ENCODE peak calls at places on chromosomes 6 and 20, in six cellular contexts. Y is K562, L is H1, Z is GM23338, W is HepG2, K is GM12878. V is an unnamed sample.

GRCh38 chr6:139271056-139271455 is 20.7 kb downstream of the TXLNB start:
- DNase-seq in Y (no peak), Z (no peak), L (no peak), W (no peak), K (no peak), V (no peak)

GRCh38 chr6:37484786-37485170 is 14.9 kb downstream of the CCDC167 start:
- DNase-seq in L (no peak), Y (no peak), K (no peak), Z (no peak), W (no peak), V (no peak)

GRCh38 chr6:322205-322930 is 30.1 kb downstream of the DUSP22 start:
- DNase-seq in L (no peak), K (no peak), W (no peak), Z (peak), Y (peak), V (no peak)

GRCh38 chr6:157779705-157780604 is 43.1 kb upstream of the SNX9 start:
- DNase-seq in W (no peak), K (no peak), L (no peak), Y (no peak), Z (no peak), V (no peak)

GRCh38 chr6:43887340-43887858 is 117.4 kb downstream of the VEGFA start:
- DNase-seq in W (no peak), K (no peak), L (no peak), Y (no peak), Z (no peak), V (no peak)

GRCh38 chr6:155297669-155298068 is 16.6 kb downstream of the TFB1M start:
- DNase-seq in W (no peak), K (no peak), L (no peak), Z (no peak), Y (no peak), V (no peak)

GRCh38 chr6:151089916-151090443 is 149.8 kb upstream of the AKAP12 start:
- DNase-seq in Z (peak), Y (no peak), L (no peak), K (no peak), W (no peak), V (peak)

GRCh38 chr6:17820055-17820454 is 113.3 kb upstream of the NUP153 start:
- DNase-seq in Y (peak), L (no peak), W (peak), K (no peak), Z (peak), V (no peak)

GRCh38 chr6:1110164-1110563 is 201.7 kb upstream of the FOXQ1 start:
- DNase-seq in K (no peak), Z (no peak), L (no peak), W (peak), Y (no peak), V (no peak)

GRCh38 chr6:33271098-33271607 is 523 bp downstream of the VPS52 start:
- DNase-seq in Y (peak), K (no peak), Z (no peak), L (no peak), W (no peak), V (no peak)

GRCh38 chr6:152185158-152185574 is 377.7 kb downstream of the ESR1 start:
- DNase-seq in W (no peak), L (no peak), Z (no peak), K (peak), Y (no peak), V (no peak)

GRCh38 chr6:90466191-90466940 is 120.5 kb downstream of the MAP3K7 start:
- DNase-seq in Z (no peak), K (no peak), L (no peak), Y (peak), W (no peak), V (no peak)

GRCh38 chr6:87504440-87504839 is 31.7 kb downstream of the SLC35A1 start:
- DNase-seq in L (no peak), K (no peak), Z (no peak), Y (no peak), W (no peak), V (no peak)

GRCh38 chr20:34542439-34542838 is 16.1 kb upstream of the MAP1LC3A start:
- DNase-seq in W (no peak), Z (no peak), Y (no peak), L (no peak), K (no peak), V (no peak)

GRCh38 chr6:89834884-89835792 is 5.5 kb downstream of the CASP8AP2 start:
- DNase-seq in W (no peak), K (peak), Z (no peak), Y (no peak), L (no peak), V (no peak)

GRCh38 chr20:35801865-35802264 is 30.1 kb downstream of the PHF20 start:
- DNase-seq in W (no peak), Z (no peak), Y (no peak), L (no peak), K (no peak), V (no peak)

GRCh38 chr6:111676383-111676782 is 70.7 kb upstream of the TRAF3IP2 start:
- DNase-seq in Z (no peak), K (no peak), W (peak), Y (no peak), L (no peak), V (no peak)

GRCh38 chr6:119067091-119067490 is 11.4 kb downstream of the FAM184A start:
- DNase-seq in L (no peak), Z (no peak), K (no peak), W (no peak), Y (no peak), V (no peak)

GRCh38 chr20:17431621-17432364 is 99.4 kb downstream of the BFSP1 start:
- DNase-seq in Y (peak), L (peak), Z (peak), W (peak), K (no peak), V (peak)

GRCh38 chr20:61640171-61640570 is 388.1 kb downstream of the CDH4 start:
- DNase-seq in W (no peak), Y (no peak), K (no peak), Z (no peak), L (no peak), V (no peak)

GRCh38 chr20:11924923-11925322 is 7.2 kb downstream of the BTBD3 start:
- DNase-seq in L (no peak), W (no peak), K (no peak), Y (no peak), Z (no peak), V (no peak)

GRCh38 chr6:102398788-102399390 is 1005.4 kb downstream of the GRIK2 start:
- DNase-seq in K (no peak), W (no peak), Y (no peak), Z (peak), L (no peak), V (no peak)

GRCh38 chr20:2625062-2625461 is 27.4 kb upstream of the NOP56 start:
- DNase-seq in Y (no peak), K (no peak), W (no peak), Z (no peak), L (no peak), V (no peak)

GRCh38 chr6:46719099-46719498 is 16.1 kb downstream of the PLA2G7 start:
- DNase-seq in Z (no peak), L (no peak), Y (no peak), W (no peak), K (no peak), V (no peak)

GRCh38 chr6:135504734-135505133 is 7.2 kb upstream of the AHI1 start:
- DNase-seq in Y (no peak), L (no peak), K (no peak), W (no peak), Z (no peak), V (no peak)

GRCh38 chr20:11108102-11108842 is 434.5 kb upstream of the JAG1 start:
- DNase-seq in K (no peak), W (no peak), Z (peak), L (no peak), Y (no peak), V (no peak)

GRCh38 chr6:103455275-103455674 is 1404.4 kb downstream of the HACE1 start:
- DNase-seq in W (no peak), K (no peak), L (no peak), Z (no peak), Y (no peak), V (no peak)

DNA sequence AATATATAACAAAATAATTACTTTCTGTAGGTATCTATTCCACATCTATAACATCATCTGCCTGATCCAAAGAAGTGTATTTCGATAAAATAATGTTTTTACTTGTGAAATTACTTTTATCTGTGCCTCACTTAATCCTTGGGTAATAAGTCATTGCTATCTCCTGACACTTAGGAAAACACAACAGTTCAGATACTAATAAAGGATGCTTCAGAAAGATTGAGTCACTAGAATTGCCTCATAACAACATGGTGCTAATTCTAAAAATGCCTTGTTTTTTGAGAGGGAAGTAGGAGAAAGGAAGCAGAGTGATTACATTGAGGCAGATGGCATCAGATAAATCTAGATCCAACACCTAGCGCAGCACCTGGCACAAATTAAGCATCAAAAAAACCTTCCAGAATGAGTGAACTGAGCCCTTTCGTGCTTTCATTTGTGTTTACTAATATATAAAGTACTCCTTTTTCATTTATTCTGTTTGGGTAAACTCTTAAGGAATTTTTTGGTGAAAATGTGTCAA is 69.0 kb downstream of the NCOA7 start:
- DNase-seq in Z (no peak), L (no peak), W (no peak), K (no peak), Y (no peak), V (no peak)
- TF ChIP-seq CREB1 in Z (no peak), L (no peak), W (no peak), K (no peak), Y (no peak), V (no peak)

DNA sequence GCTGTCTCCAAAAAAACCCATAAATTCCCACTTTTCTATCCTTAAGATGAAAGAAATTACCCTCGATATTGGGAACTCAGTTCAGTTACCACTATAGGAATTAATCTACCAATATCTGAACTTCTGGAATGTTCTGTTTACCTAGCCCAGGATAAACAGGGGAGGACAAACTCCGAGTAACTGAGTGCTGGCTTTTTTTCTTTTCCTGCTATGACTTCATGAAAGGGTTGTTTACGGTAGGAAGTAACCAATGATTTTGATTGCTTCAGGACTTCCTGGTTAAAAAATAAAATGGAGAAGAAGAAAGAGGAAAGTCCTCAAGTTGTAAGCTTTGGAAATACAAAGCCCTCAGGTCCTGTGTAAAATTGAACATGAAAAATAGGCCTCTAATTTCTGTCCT is 167.7 kb downstream of the ZNF217 start:
- DNase-seq in L (no peak), Y (no peak), K (no peak), Z (no peak), W (peak), V (no peak)
- TF ChIP-seq CREB1 in L (no peak), Y (no peak), K (no peak), Z (no peak), W (no peak), V (no peak)

DNA sequence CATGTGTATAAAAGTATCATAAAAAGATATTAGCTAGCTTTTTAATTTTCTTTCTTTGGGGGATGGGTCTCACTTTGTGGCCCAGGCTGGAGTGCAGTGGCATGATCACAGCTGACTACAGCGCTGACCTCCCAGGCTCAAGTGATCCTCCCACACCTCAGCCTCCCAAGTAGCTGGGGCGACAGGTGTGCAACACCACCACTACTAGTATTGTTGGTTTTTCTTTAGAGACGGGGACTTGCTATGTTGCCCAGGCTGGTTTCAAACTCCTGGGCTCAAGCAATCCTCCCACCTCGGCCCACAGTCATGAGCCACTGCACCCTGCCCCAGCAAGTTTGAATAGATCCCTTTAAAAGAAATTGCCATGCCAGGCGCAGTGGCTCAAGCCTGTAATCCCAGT is 6.5 kb downstream of the TCFL5 start:
- DNase-seq in Y (no peak), L (no peak), W (no peak), Z (no peak), K (no peak), V (no peak)
- TF ChIP-seq CREB1 in Y (no peak), L (no peak), W (no peak), Z (no peak), K (no peak), V (no peak)

GRCh38 chr6:39426057-39426592 is 103.6 kb upstream of the KCNK16 start:
- DNase-seq in Y (no peak), W (no peak), Z (no peak), L (no peak), K (no peak), V (no peak)
- TF ChIP-seq CREB1 in Y (no peak), W (no peak), Z (no peak), L (no peak), K (no peak), V (no peak)

DNA sequence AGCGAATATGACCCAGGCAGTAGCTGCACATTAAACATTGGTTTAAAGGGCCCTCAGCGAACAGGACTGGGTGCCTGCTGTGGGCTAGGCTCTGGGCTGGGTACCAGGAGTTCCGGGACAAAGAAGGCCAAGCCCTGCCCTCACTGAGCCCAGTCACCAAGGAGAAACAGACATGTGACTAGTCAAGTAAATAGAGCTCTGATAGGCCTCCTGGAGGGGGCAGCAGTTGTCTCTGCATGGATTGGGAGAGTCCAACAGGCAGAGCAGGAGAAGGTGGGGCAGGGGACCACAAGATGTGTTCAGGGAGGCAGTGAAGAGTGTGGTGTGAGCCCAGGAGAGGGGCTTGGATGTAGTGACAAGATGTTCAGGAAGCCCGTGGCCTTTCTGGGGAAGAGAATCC is 3.1 kb downstream of the HM13 start:
- DNase-seq in K (no peak), W (peak), L (no peak), Y (peak), Z (peak), V (peak)
- TF ChIP-seq CREB1 in K (no peak), W (no peak), L (no peak), Y (no peak), Z (no peak), V (no peak)

GRCh38 chr6:132860254-132860653 is 45.9 kb downstream of the RPS12 start:
- DNase-seq in Y (no peak), L (no peak), K (no peak), Z (no peak), W (no peak), V (no peak)

GRCh38 chr6:132868057-132868456 is 53.7 kb downstream of the RPS12 start:
- DNase-seq in Y (no peak), K (no peak), Z (no peak), W (no peak), L (no peak), V (no peak)

GRCh38 chr6:132863895-132864294 is 49.5 kb downstream of the RPS12 start:
- DNase-seq in K (no peak), W (no peak), Y (no peak), L (no peak), Z (no peak), V (no peak)

GRCh38 chr6:132867055-132867454 is 52.7 kb downstream of the RPS12 start:
- DNase-seq in W (no peak), L (no peak), K (no peak), Y (no peak), Z (peak), V (no peak)

GRCh38 chr6:132865364-132865763 is 51.0 kb downstream of the RPS12 start:
- DNase-seq in Z (no peak), K (peak), W (no peak), L (no peak), Y (no peak), V (no peak)
- TF ChIP-seq CREB1 in Z (no peak), K (peak), W (no peak), L (no peak), Y (no peak), V (no peak)

GRCh38 chr6:138089325-138089724 is 17.9 kb downstream of the PERP start:
- DNase-seq in Z (no peak), Y (no peak), W (no peak), K (no peak), L (no peak), V (no peak)
- TF ChIP-seq CREB1 in Z (no peak), Y (no peak), W (no peak), K (no peak), L (no peak), V (no peak)

GRCh38 chr6:31580807-31581437 is 1.3 kb downstream of the LTB start:
- DNase-seq in K (no peak), L (peak), Y (peak), W (peak), Z (peak), V (peak)

GRCh38 chr6:31580446-31580755 is 1.8 kb downstream of the LTB start:
- DNase-seq in L (no peak), Z (no peak), Y (no peak), W (no peak), K (no peak), V (no peak)

GRCh38 chr6:31579546-31580445 is 2.4 kb downstream of the LTB start:
- DNase-seq in Z (no peak), Y (no peak), K (no peak), L (no peak), W (no peak), V (no peak)

GRCh38 chr6:31581511-31582229 is 554 bp downstream of the LTB start:
- DNase-seq in Y (no peak), W (no peak), K (no peak), L (no peak), Z (peak), V (no peak)

GRCh38 chr6:31582230-31582601 is at the start of gene LTB:
- DNase-seq in W (no peak), Z (no peak), L (no peak), K (no peak), Y (no peak), V (no peak)
- TF ChIP-seq CREB1 in W (no peak), Z (no peak), L (no peak), K (no peak), Y (no peak), V (no peak)